ENCODE peak calls at places on chromosomes 5 and 9, in eight cellular contexts. E is CD4-positive, alpha-beta T cell; N is GM12865; X is HFF-Myc; B is tibial nerve; C is CD8-positive, alpha-beta T cell; W is GM13977; A is AG10803. Q is an unnamed sample.

GRCh38 chr5:106680330-106680729 is 990.4 kb downstream of the EFNA5 start:
- DNase-seq in E (no peak), N (peak), X (no peak), B (no peak), C (no peak), W (no peak), A (no peak), Q (no peak)

GRCh38 chr9:15078345-15078744 is 168.1 kb upstream of the FREM1 start:
- DNase-seq in E (no peak), N (no peak), X (no peak), B (no peak), C (no peak), W (no peak), A (no peak), Q (no peak)

GRCh38 chr9:109733690-109734089 is 46.3 kb upstream of the PALM2AKAP2 start:
- DNase-seq in E (no peak), N (no peak), X (no peak), B (no peak), C (no peak), W (no peak), A (peak), Q (no peak)

GRCh38 chr5:158195811-158196210 is 336.9 kb upstream of the CLINT1 start:
- DNase-seq in E (no peak), N (no peak), X (no peak), B (no peak), C (no peak), W (no peak), A (no peak), Q (no peak)

GRCh38 chr5:1552469-1553255 is 28.9 kb upstream of the LPCAT1 start:
- DNase-seq in E (no peak), N (no peak), X (no peak), B (peak), C (no peak), W (no peak), A (peak), Q (no peak)

GRCh38 chr5:7827602-7828001 is 23.3 kb downstream of the CFAP90 start:
- DNase-seq in E (no peak), N (no peak), X (no peak), B (peak), C (no peak), W (no peak), A (peak), Q (no peak)

GRCh38 chr9:126613656-126614055 is at the start of gene LMX1B:
- DNase-seq in E (no peak), N (no peak), X (no peak), B (no peak), C (no peak), W (peak), A (peak), Q (no peak)

GRCh38 chr5:145848854-145849253 is 13.7 kb upstream of the PRELID2 start:
- DNase-seq in E (no peak), N (no peak), X (no peak), B (no peak), C (no peak), W (no peak), A (peak), Q (no peak)

GRCh38 chr9:22039258-22039657 is 30.2 kb upstream of the CDKN2B start:
- DNase-seq in E (no peak), N (no peak), X (no peak), B (no peak), C (no peak), W (no peak), A (peak), Q (no peak)

GRCh38 chr9:125538092-125538473 is 168.9 kb downstream of the MAPKAP1 start:
- DNase-seq in E (no peak), N (no peak), X (no peak), B (no peak), C (no peak), W (no peak), A (peak), Q (no peak)

GRCh38 chr9:100601216-100601615 is 23.3 kb downstream of the CAVIN4 start:
- DNase-seq in E (no peak), N (peak), X (peak), B (peak), C (no peak), W (peak), A (peak), Q (no peak)

GRCh38 chr9:93143830-93144530 is 9.9 kb upstream of the NINJ1 start:
- DNase-seq in E (peak), N (peak), X (no peak), B (no peak), C (peak), W (no peak), A (no peak), Q (no peak)

GRCh38 chr9:25225938-25226760 is 452.1 kb downstream of the TUSC1 start:
- DNase-seq in E (no peak), N (no peak), X (no peak), B (no peak), C (no peak), W (no peak), A (no peak), Q (no peak)

GRCh38 chr9:81754245-81754644 is 64.9 kb upstream of the TLE1 start:
- DNase-seq in E (no peak), N (no peak), X (no peak), B (no peak), C (no peak), W (no peak), A (no peak), Q (no peak)

DNA sequence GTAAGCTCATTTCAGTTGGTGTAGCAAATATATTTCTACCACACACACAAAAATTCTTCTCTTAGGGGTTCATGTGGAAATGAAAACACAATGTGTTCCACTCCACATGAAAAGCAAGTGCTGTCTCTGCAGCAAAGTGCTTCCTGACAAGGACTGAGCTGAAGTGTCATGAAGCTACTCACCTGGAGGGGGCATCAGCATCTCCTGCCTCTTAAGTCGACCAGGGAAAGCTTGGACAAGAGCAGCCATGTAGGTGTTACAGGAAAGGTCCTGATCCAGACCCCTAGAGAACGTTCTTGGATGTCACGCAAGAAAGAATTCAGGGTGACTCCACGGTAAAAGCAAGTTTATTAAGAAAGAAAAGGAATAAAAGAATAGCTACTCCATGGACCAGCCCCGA is 62.8 kb downstream of the SV2C start:
- DNase-seq in E (no peak), N (peak), X (no peak), B (no peak), C (no peak), W (peak), A (no peak), Q (no peak)
- TF ChIP-seq CTCF in E (no peak), N (peak), X (peak), B (no peak), C (no peak), W (peak), A (no peak), Q (peak)

GRCh38 chr9:89182369-89182768 is 3.8 kb upstream of the SHC3 start:
- DNase-seq in E (no peak), N (no peak), X (no peak), B (no peak), C (no peak), W (no peak), A (no peak), Q (no peak)

GRCh38 chr9:89178162-89179120 is at the start of gene SHC3:
- DNase-seq in E (no peak), N (no peak), X (no peak), B (no peak), C (no peak), W (no peak), A (peak), Q (no peak)

GRCh38 chr9:89179535-89179919 is 909 bp upstream of the SHC3 start:
- DNase-seq in E (no peak), N (no peak), X (no peak), B (no peak), C (no peak), W (no peak), A (peak), Q (no peak)

GRCh38 chr9:89177401-89178161 is 1.0 kb downstream of the SHC3 start:
- DNase-seq in E (no peak), N (no peak), X (no peak), B (no peak), C (no peak), W (no peak), A (peak), Q (no peak)

GRCh38 chr9:89179920-89180667 is 1.5 kb upstream of the SHC3 start:
- DNase-seq in E (no peak), N (peak), X (peak), B (peak), C (no peak), W (peak), A (peak), Q (no peak)
- TF ChIP-seq CTCF in E (no peak), N (no peak), X (no peak), B (no peak), C (no peak), W (no peak), A (no peak), Q (no peak)

GRCh38 chr5:110342683-110343082 is 383.8 kb downstream of the TMEM232 start:
- DNase-seq in E (no peak), N (no peak), X (no peak), B (peak), C (no peak), W (no peak), A (no peak), Q (no peak)

GRCh38 chr5:110347781-110348180 is 378.7 kb downstream of the TMEM232 start:
- DNase-seq in E (no peak), N (no peak), X (no peak), B (no peak), C (no peak), W (no peak), A (no peak), Q (no peak)

GRCh38 chr5:110345623-110346022 is 380.8 kb downstream of the TMEM232 start:
- DNase-seq in E (no peak), N (no peak), X (no peak), B (no peak), C (no peak), W (no peak), A (no peak), Q (no peak)

GRCh38 chr5:110346893-110347358 is 379.5 kb downstream of the TMEM232 start:
- DNase-seq in E (no peak), N (no peak), X (no peak), B (no peak), C (no peak), W (no peak), A (no peak), Q (no peak)

GRCh38 chr5:110343616-110344015 is 382.9 kb downstream of the TMEM232 start:
- DNase-seq in E (no peak), N (no peak), X (no peak), B (no peak), C (no peak), W (no peak), A (no peak), Q (no peak)
- TF ChIP-seq CTCF in E (no peak), N (no peak), X (no peak), B (no peak), C (no peak), W (no peak), A (no peak), Q (no peak)

GRCh38 chr5:56314536-56314935 is 81.4 kb upstream of the ANKRD55 start:
- DNase-seq in E (peak), N (peak), X (no peak), B (no peak), C (no peak), W (peak), A (no peak), Q (peak)
- TF ChIP-seq CTCF in E (peak), N (peak), X (peak), B (no peak), C (peak), W (peak), A (peak), Q (peak)

DNA sequence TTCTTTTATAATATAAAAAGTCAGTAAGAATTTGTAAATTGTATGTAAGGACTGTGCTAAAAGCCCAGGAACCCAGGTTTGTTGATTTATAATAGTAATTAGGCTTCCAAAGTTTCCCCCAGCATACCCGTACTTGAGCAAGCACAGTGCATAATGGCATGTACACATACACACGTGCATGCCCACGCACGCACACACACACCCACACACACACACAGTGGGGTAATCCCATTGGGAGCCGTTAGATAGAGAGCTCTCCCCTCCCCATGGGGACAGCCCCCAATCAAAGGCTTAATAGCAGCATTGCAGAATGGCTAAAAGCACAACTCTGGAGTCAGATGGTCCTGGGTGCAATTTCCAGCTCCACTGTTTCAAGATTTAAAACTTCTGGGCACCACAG is 319.7 kb upstream of the RFX3 start:
- DNase-seq in E (no peak), N (no peak), X (no peak), B (no peak), C (no peak), W (no peak), A (no peak), Q (no peak)
- TF ChIP-seq CTCF in E (no peak), N (no peak), X (no peak), B (no peak), C (no peak), W (no peak), A (no peak), Q (no peak)

DNA sequence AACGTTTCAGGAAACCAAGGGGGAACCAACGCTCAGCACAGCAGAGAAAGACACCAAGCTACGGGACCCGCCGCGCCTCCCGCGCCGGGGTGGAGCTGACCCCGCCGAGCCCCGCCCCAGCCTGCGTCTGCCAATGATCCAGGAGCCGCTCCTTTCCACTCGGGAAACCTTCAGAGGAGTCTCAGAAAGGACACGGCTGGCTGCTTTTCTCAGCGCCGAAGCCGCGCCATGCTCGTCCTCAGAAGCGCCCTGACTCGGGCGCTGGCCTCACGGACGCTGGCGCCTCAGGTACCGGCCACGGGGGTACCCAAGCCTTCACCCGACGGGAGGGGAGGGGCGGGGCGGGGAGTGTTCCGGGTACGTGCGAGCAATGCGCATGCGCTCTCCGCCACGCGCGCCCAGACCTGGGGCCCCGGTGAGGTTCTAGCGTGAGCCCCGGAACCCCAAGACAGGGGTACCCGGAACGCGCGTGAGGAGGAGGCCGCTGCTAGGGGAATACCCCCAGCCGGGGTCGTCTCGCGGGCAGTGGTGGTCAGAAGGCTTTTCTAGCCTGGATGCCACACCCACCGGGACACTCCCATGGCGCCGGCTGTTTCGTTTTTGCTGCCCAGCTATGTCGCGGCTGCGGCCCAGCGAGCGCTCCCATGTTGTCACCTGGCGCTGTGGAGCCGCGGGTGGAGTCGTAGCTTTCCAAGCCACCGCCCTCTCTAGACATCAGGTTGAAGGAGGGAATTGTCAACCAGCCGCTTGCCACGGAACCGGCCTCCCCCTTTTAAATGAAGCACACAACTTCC is at the start of gene NIPSNAP3A:
- DNase-seq in E (peak), N (peak), X (peak), B (peak), C (peak), W (peak), A (peak), Q (peak)
- TF ChIP-seq CTCF in E (no peak), N (no peak), X (no peak), B (no peak), C (no peak), W (peak), A (no peak), Q (no peak)

GRCh38 chr5:73218552-73219171 is 45.7 kb downstream of the TMEM174 start:
- DNase-seq in E (no peak), N (no peak), X (no peak), B (no peak), C (no peak), W (no peak), A (peak), Q (no peak)
- TF ChIP-seq CTCF in E (no peak), N (no peak), X (peak), B (peak), C (no peak), W (no peak), A (peak), Q (no peak)

DNA sequence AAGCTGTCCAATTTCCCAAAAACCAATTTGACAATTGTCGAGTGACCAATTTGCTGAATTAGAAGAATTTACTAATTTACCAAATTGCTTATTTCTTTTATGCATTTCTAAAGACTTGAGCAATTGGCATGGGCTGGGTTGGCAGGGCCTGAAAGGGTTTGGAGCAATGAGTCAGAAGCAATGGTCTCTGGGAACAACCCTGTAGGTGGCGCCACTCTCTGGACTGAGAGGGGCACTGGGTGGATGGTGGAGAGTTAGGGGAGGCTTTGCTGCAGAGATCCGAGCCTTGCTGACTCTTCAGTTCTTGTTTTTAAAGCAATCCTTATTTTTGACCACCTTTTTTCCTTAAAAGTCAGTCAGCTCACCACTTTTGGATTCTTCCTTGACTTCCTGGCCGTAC is 71.5 kb upstream of the RPS23 start:
- DNase-seq in E (no peak), N (peak), X (no peak), B (no peak), C (no peak), W (no peak), A (peak), Q (no peak)
- TF ChIP-seq CTCF in E (no peak), N (peak), X (peak), B (no peak), C (no peak), W (peak), A (peak), Q (peak)

DNA sequence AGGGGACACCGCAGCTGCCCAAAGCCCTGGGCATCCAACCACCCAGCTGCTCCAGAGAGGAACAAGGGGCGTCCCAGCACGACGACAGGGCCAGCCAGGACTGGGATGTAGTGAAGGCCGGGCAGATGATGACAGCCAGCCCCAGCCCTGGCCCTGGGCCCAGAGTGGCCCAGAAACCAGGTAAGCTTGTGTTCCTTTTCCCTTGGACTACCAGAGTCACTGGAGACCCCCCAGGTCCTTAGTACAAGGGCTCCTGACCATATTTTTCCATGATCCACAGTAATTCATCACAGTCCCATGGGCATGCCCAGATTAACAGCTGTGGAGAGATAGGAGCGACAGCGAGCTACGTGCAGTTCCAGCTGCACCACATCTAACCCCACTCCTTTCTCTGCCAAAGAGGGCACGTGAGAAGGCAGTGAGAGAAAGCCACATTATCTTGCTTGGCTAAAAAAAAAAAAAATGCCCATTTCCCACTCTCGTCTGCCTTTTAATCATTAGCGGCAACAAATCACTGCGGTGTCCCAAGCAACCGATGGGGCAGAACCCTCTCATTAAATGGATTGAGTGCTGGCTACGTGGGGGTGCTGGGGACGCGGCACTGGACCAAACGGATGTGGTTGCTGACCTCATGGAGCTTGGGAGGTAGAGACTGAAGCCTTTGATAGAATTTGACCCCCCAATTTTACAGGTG is 21.7 kb upstream of the SYNPO start:
- DNase-seq in E (no peak), N (no peak), X (no peak), B (no peak), C (no peak), W (no peak), A (peak), Q (no peak)
- TF ChIP-seq CTCF in E (no peak), N (no peak), X (no peak), B (no peak), C (no peak), W (no peak), A (no peak), Q (no peak)

GRCh38 chr5:151685749-151686672 is 704 bp downstream of the SPARC start:
- DNase-seq in E (no peak), N (no peak), X (no peak), B (no peak), C (no peak), W (no peak), A (peak), Q (no peak)

GRCh38 chr5:151688406-151688805 is 1.7 kb upstream of the SPARC start:
- DNase-seq in E (no peak), N (no peak), X (no peak), B (no peak), C (no peak), W (no peak), A (no peak), Q (no peak)

GRCh38 chr5:151684690-151685361 is 1.9 kb downstream of the SPARC start:
- DNase-seq in E (no peak), N (no peak), X (peak), B (peak), C (no peak), W (no peak), A (peak), Q (no peak)

GRCh38 chr5:151683936-151684586 is 2.7 kb downstream of the SPARC start:
- DNase-seq in E (no peak), N (no peak), X (no peak), B (no peak), C (no peak), W (no peak), A (peak), Q (no peak)

GRCh38 chr5:151686673-151687378 is at the start of gene SPARC:
- DNase-seq in E (no peak), N (peak), X (peak), B (peak), C (no peak), W (no peak), A (peak), Q (no peak)
- TF ChIP-seq CTCF in E (no peak), N (no peak), X (no peak), B (no peak), C (no peak), W (no peak), A (no peak), Q (no peak)